ENCODE peak calls at places on chromosomes 5 and 9, in ten cellular contexts. One of them, this sample, is unnamed. For H3K4me1, the result is how much of the 10 kb centered on the place peaks cover.

GRCh38 chr9:122346478-122347347 is 24.1 kb upstream of the PTGS1 start:
- DNase-seq in A549: no peak
- DNase-seq in left ventricle myocardium inferior: peak
- DNase-seq in fibroblast of lung: no peak
- DNase-seq in adrenal gland: peak
- DNase-seq in breast epithelium: no peak
- DNase-seq in right atrium auricular region: no peak
- DNase-seq in spleen: peak
- DNase-seq in suprapubic skin: no peak
- DNase-seq in neuronal stem cell: no peak
- DNase-seq in this sample: no peak

GRCh38 chr9:118038713-118039112 is 334.5 kb downstream of the TLR4 start:
- DNase-seq in left ventricle myocardium inferior: no peak
- DNase-seq in right atrium auricular region: no peak
- DNase-seq in adrenal gland: no peak
- DNase-seq in breast epithelium: no peak
- DNase-seq in spleen: no peak
- DNase-seq in neuronal stem cell: no peak
- DNase-seq in A549: no peak
- DNase-seq in fibroblast of lung: no peak
- DNase-seq in suprapubic skin: no peak
- DNase-seq in this sample: no peak

GRCh38 chr9:98231770-98232478 is 23.5 kb downstream of the TBC1D2 start:
- DNase-seq in neuronal stem cell: no peak
- DNase-seq in left ventricle myocardium inferior: no peak
- DNase-seq in A549: peak
- DNase-seq in adrenal gland: peak
- DNase-seq in suprapubic skin: no peak
- DNase-seq in spleen: no peak
- DNase-seq in breast epithelium: no peak
- DNase-seq in right atrium auricular region: no peak
- DNase-seq in fibroblast of lung: peak
- DNase-seq in this sample: peak

GRCh38 chr9:33798545-33798944 is 3.2 kb downstream of the PRSS3 start:
- DNase-seq in breast epithelium: no peak
- DNase-seq in neuronal stem cell: no peak
- DNase-seq in A549: no peak
- DNase-seq in adrenal gland: no peak
- DNase-seq in fibroblast of lung: no peak
- DNase-seq in suprapubic skin: no peak
- DNase-seq in left ventricle myocardium inferior: no peak
- DNase-seq in right atrium auricular region: no peak
- DNase-seq in spleen: no peak
- DNase-seq in this sample: no peak

GRCh38 chr9:10613413-10613812 is 611 bp upstream of the PTPRD start:
- DNase-seq in suprapubic skin: no peak
- DNase-seq in fibroblast of lung: no peak
- DNase-seq in right atrium auricular region: no peak
- DNase-seq in A549: no peak
- DNase-seq in breast epithelium: no peak
- DNase-seq in adrenal gland: no peak
- DNase-seq in neuronal stem cell: no peak
- DNase-seq in left ventricle myocardium inferior: no peak
- DNase-seq in spleen: no peak
- DNase-seq in this sample: no peak

GRCh38 chr5:151275803-151276202 is 22.8 kb downstream of the GM2A start:
- DNase-seq in right atrium auricular region: no peak
- DNase-seq in left ventricle myocardium inferior: no peak
- DNase-seq in suprapubic skin: no peak
- DNase-seq in adrenal gland: no peak
- DNase-seq in spleen: no peak
- DNase-seq in A549: no peak
- DNase-seq in breast epithelium: no peak
- DNase-seq in neuronal stem cell: no peak
- DNase-seq in fibroblast of lung: no peak
- DNase-seq in this sample: no peak

GRCh38 chr5:29051509-29051908 is 2013.1 kb upstream of the CDH9 start:
- DNase-seq in adrenal gland: no peak
- DNase-seq in spleen: no peak
- DNase-seq in right atrium auricular region: no peak
- DNase-seq in fibroblast of lung: no peak
- DNase-seq in left ventricle myocardium inferior: no peak
- DNase-seq in neuronal stem cell: no peak
- DNase-seq in breast epithelium: no peak
- DNase-seq in suprapubic skin: no peak
- DNase-seq in A549: no peak
- DNase-seq in this sample: no peak

GRCh38 chr5:158573829-158574228 is 525.9 kb downstream of the EBF1 start:
- DNase-seq in right atrium auricular region: no peak
- DNase-seq in left ventricle myocardium inferior: no peak
- DNase-seq in spleen: no peak
- DNase-seq in fibroblast of lung: no peak
- DNase-seq in suprapubic skin: no peak
- DNase-seq in adrenal gland: no peak
- DNase-seq in neuronal stem cell: no peak
- DNase-seq in A549: no peak
- DNase-seq in breast epithelium: no peak
- DNase-seq in this sample: no peak

GRCh38 chr5:177576169-177576568 is 15.8 kb upstream of the TMED9 start:
- DNase-seq in fibroblast of lung: no peak
- DNase-seq in suprapubic skin: no peak
- DNase-seq in spleen: no peak
- DNase-seq in neuronal stem cell: no peak
- DNase-seq in adrenal gland: no peak
- DNase-seq in A549: no peak
- DNase-seq in right atrium auricular region: no peak
- DNase-seq in breast epithelium: no peak
- DNase-seq in left ventricle myocardium inferior: no peak
- DNase-seq in this sample: no peak

GRCh38 chr9:33436445-33436844 is 10.9 kb downstream of the AQP3 start:
- DNase-seq in fibroblast of lung: no peak
- DNase-seq in spleen: no peak
- DNase-seq in right atrium auricular region: no peak
- DNase-seq in neuronal stem cell: no peak
- DNase-seq in suprapubic skin: no peak
- DNase-seq in breast epithelium: no peak
- DNase-seq in left ventricle myocardium inferior: no peak
- DNase-seq in adrenal gland: no peak
- DNase-seq in A549: no peak
- DNase-seq in this sample: no peak

GRCh38 chr5:113338628-113339027 is 96.2 kb downstream of the TSSK1B start:
- DNase-seq in fibroblast of lung: no peak
- DNase-seq in suprapubic skin: no peak
- DNase-seq in spleen: no peak
- DNase-seq in neuronal stem cell: no peak
- DNase-seq in right atrium auricular region: no peak
- DNase-seq in A549: no peak
- DNase-seq in adrenal gland: no peak
- DNase-seq in left ventricle myocardium inferior: no peak
- DNase-seq in breast epithelium: no peak
- DNase-seq in this sample: no peak

GRCh38 chr9:18366184-18366583 is 107.8 kb upstream of the ADAMTSL1 start:
- DNase-seq in breast epithelium: no peak
- DNase-seq in left ventricle myocardium inferior: no peak
- DNase-seq in spleen: no peak
- DNase-seq in fibroblast of lung: no peak
- DNase-seq in neuronal stem cell: no peak
- DNase-seq in right atrium auricular region: no peak
- DNase-seq in suprapubic skin: no peak
- DNase-seq in A549: no peak
- DNase-seq in adrenal gland: no peak
- DNase-seq in this sample: no peak

GRCh38 chr9:18362901-18363685 is 110.9 kb upstream of the ADAMTSL1 start:
- DNase-seq in breast epithelium: no peak
- DNase-seq in left ventricle myocardium inferior: no peak
- DNase-seq in adrenal gland: no peak
- DNase-seq in right atrium auricular region: no peak
- DNase-seq in spleen: no peak
- DNase-seq in suprapubic skin: no peak
- DNase-seq in fibroblast of lung: peak
- DNase-seq in neuronal stem cell: no peak
- DNase-seq in A549: no peak
- DNase-seq in this sample: peak

GRCh38 chr9:18371621-18372020 is 102.3 kb upstream of the ADAMTSL1 start:
- DNase-seq in left ventricle myocardium inferior: no peak
- DNase-seq in right atrium auricular region: no peak
- DNase-seq in suprapubic skin: no peak
- DNase-seq in A549: no peak
- DNase-seq in neuronal stem cell: no peak
- DNase-seq in fibroblast of lung: no peak
- DNase-seq in spleen: no peak
- DNase-seq in breast epithelium: no peak
- DNase-seq in adrenal gland: no peak
- DNase-seq in this sample: no peak

GRCh38 chr9:18365651-18366050 is 108.3 kb upstream of the ADAMTSL1 start:
- DNase-seq in breast epithelium: no peak
- DNase-seq in A549: no peak
- DNase-seq in left ventricle myocardium inferior: no peak
- DNase-seq in spleen: no peak
- DNase-seq in fibroblast of lung: no peak
- DNase-seq in adrenal gland: no peak
- DNase-seq in right atrium auricular region: no peak
- DNase-seq in suprapubic skin: no peak
- DNase-seq in neuronal stem cell: no peak
- DNase-seq in this sample: no peak

DNA sequence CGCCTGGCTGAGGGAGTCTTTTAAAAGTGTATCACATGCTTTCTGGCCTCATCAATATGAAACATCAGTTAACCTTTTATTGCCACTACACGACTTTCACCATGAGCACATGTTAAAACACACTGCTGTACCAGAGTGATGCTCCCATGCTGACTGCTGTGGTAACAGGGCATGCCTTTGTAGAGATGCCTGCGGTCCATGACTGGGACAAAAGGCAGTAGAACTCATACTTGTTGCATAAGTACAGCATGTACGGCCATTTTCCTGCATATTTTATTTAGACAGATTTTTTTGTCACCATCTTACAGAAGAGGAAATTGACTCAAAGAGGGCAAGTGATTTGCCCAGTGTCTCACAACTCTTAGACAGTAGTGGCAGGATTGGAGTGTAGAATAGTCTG is 105.7 kb upstream of the ADAMTSL1 start:
- DNase-seq in left ventricle myocardium inferior: no peak
- DNase-seq in A549: no peak
- DNase-seq in right atrium auricular region: no peak
- DNase-seq in suprapubic skin: no peak
- DNase-seq in breast epithelium: no peak
- DNase-seq in spleen: no peak
- DNase-seq in fibroblast of lung: peak
- DNase-seq in neuronal stem cell: no peak
- DNase-seq in adrenal gland: no peak
- DNase-seq in this sample: no peak
- H3K27ac ChIP-seq in left ventricle myocardium inferior: no peak
- H3K27ac ChIP-seq in A549: no peak
- H3K27ac ChIP-seq in right atrium auricular region: no peak
- H3K27ac ChIP-seq in suprapubic skin: no peak
- H3K27ac ChIP-seq in breast epithelium: no peak
- H3K27ac ChIP-seq in spleen: no peak
- H3K27ac ChIP-seq in fibroblast of lung: no peak
- H3K27ac ChIP-seq in neuronal stem cell: no peak
- H3K27ac ChIP-seq in adrenal gland: no peak
- H3K27ac ChIP-seq in this sample: no peak

GRCh38 chr9:107636596-107637405 is 147.2 kb upstream of the KLF4 start:
- DNase-seq in right atrium auricular region: no peak
- DNase-seq in suprapubic skin: no peak
- DNase-seq in adrenal gland: no peak
- DNase-seq in left ventricle myocardium inferior: no peak
- DNase-seq in A549: no peak
- DNase-seq in fibroblast of lung: peak
- DNase-seq in breast epithelium: no peak
- DNase-seq in neuronal stem cell: no peak
- DNase-seq in spleen: no peak
- DNase-seq in this sample: no peak
- H3K4me3 ChIP-seq in right atrium auricular region: peak
- H3K4me3 ChIP-seq in suprapubic skin: peak
- H3K4me3 ChIP-seq in adrenal gland: peak
- H3K4me3 ChIP-seq in left ventricle myocardium inferior: peak
- H3K4me3 ChIP-seq in A549: no peak
- H3K4me3 ChIP-seq in fibroblast of lung: no peak
- H3K4me3 ChIP-seq in breast epithelium: peak
- H3K4me3 ChIP-seq in neuronal stem cell: no peak
- H3K4me3 ChIP-seq in spleen: peak
- H3K4me3 ChIP-seq in this sample: peak

GRCh38 chr9:110066929-110067716 is 140.8 kb downstream of the C9orf152 start:
- DNase-seq in adrenal gland: no peak
- DNase-seq in fibroblast of lung: no peak
- DNase-seq in breast epithelium: no peak
- DNase-seq in A549: no peak
- DNase-seq in neuronal stem cell: no peak
- DNase-seq in left ventricle myocardium inferior: no peak
- DNase-seq in suprapubic skin: no peak
- DNase-seq in right atrium auricular region: no peak
- DNase-seq in spleen: no peak
- DNase-seq in this sample: no peak
- H3K4me1 ChIP-seq in adrenal gland: under half
- H3K4me1 ChIP-seq in fibroblast of lung: under half
- H3K4me1 ChIP-seq in breast epithelium: under half
- H3K4me1 ChIP-seq in A549: under half
- H3K4me1 ChIP-seq in neuronal stem cell: under half
- H3K4me1 ChIP-seq in left ventricle myocardium inferior: half or more
- H3K4me1 ChIP-seq in suprapubic skin: under half
- H3K4me1 ChIP-seq in right atrium auricular region: under half
- H3K4me1 ChIP-seq in spleen: half or more
- H3K4me1 ChIP-seq in this sample: under half

GRCh38 chr9:37363124-37363523 is 59.4 kb upstream of the GRHPR start:
- DNase-seq in left ventricle myocardium inferior: no peak
- DNase-seq in right atrium auricular region: no peak
- DNase-seq in adrenal gland: no peak
- DNase-seq in suprapubic skin: no peak
- DNase-seq in spleen: no peak
- DNase-seq in A549: no peak
- DNase-seq in fibroblast of lung: no peak
- DNase-seq in neuronal stem cell: no peak
- DNase-seq in breast epithelium: no peak
- DNase-seq in this sample: no peak
- H3K27ac ChIP-seq in left ventricle myocardium inferior: no peak
- H3K27ac ChIP-seq in right atrium auricular region: no peak
- H3K27ac ChIP-seq in adrenal gland: no peak
- H3K27ac ChIP-seq in suprapubic skin: no peak
- H3K27ac ChIP-seq in spleen: no peak
- H3K27ac ChIP-seq in A549: no peak
- H3K27ac ChIP-seq in fibroblast of lung: no peak
- H3K27ac ChIP-seq in neuronal stem cell: no peak
- H3K27ac ChIP-seq in breast epithelium: no peak
- H3K27ac ChIP-seq in this sample: no peak

DNA sequence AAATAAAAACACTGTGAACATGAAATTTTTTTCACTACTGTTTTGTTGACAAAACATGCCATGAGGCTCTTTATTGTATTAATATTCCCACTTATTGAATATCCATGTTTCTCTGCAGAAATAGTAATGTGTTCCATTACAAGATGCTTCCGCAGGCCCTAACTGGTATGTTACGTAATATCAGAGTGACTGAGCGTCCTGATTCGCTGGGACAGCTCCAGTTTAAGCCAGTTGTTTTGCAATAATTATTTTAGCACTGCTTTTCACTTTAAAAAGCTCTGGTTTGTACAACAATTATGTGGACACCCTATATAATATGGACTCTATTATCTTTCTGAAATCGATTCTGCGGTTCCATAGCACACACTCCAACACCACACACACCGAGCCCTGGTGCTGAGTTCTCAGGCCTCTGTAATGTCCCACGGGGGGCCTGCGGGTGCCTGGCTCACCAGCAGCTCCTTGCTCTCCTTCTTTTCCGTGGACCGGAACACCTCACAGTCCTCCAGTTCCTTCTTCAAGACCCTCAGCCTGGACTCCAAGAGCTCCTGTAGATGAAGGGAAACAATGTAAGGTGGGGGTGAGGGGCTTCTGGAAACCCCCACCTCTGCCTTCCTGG is 1.8 kb downstream of the TRIM7 start:
- DNase-seq in neuronal stem cell: no peak
- DNase-seq in suprapubic skin: no peak
- DNase-seq in left ventricle myocardium inferior: no peak
- DNase-seq in breast epithelium: no peak
- DNase-seq in fibroblast of lung: peak
- DNase-seq in A549: no peak
- DNase-seq in right atrium auricular region: no peak
- DNase-seq in spleen: peak
- DNase-seq in adrenal gland: no peak
- DNase-seq in this sample: no peak
- H3K4me3 ChIP-seq in neuronal stem cell: no peak
- H3K4me3 ChIP-seq in suprapubic skin: peak
- H3K4me3 ChIP-seq in left ventricle myocardium inferior: peak
- H3K4me3 ChIP-seq in breast epithelium: peak
- H3K4me3 ChIP-seq in fibroblast of lung: no peak
- H3K4me3 ChIP-seq in A549: peak
- H3K4me3 ChIP-seq in right atrium auricular region: peak
- H3K4me3 ChIP-seq in spleen: peak
- H3K4me3 ChIP-seq in adrenal gland: no peak
- H3K4me3 ChIP-seq in this sample: no peak

This sample was measured in SJSA1.